ENCODE peak calls at places on chromosomes 13 and 19, in ten cellular contexts. B is non-pigmented ciliary epithelial cell; Z is lung; W is HFF-Myc; U is GM04503; L is stimulated activated CD8-positive, alpha-beta memory T cell treated with anti-CD3 and anti-CD28 coated beads, Interleukin-4, amount 100 ng/mL, for 4 hours; C is naive thymus-derived CD4-positive, alpha-beta T cell; G is NCI-H1092; A is kidney glomerular epithelial cell; R is cardiac fibroblast. Q is an unnamed sample.

GRCh38 chr19:5698635-5699422 is 8.7 kb downstream of the RPL36 start:
- DNase-seq in U (no peak), W (no peak), G (no peak), L (no peak), B (no peak), R (no peak), Z (no peak), A (no peak), C (no peak), Q (no peak)

GRCh38 chr13:51520524-51520923 is 63.7 kb upstream of the WDFY2 start:
- DNase-seq in L (no peak), Z (no peak), C (no peak), A (no peak), B (no peak), R (peak; percentile 89), U (no peak), W (no peak), G (no peak), Q (no peak)

GRCh38 chr19:30063184-30064020 is 121.4 kb downstream of the URI1 start:
- DNase-seq in C (no peak), U (no peak), G (no peak), B (no peak), Z (no peak), W (no peak), R (no peak), L (no peak), A (no peak), Q (no peak)

GRCh38 chr13:108948269-108948671 is 318.9 kb downstream of the MYO16 start:
- DNase-seq in A (no peak), B (no peak), L (no peak), G (no peak), Z (no peak), U (no peak), C (no peak), W (peak; percentile 35), R (no peak), Q (no peak)

GRCh38 chr13:114065926-114066774 is 66.3 kb downstream of the RASA3 start:
- DNase-seq in L (no peak), G (no peak), U (no peak), A (no peak), W (no peak), R (no peak), Z (no peak), B (no peak), C (peak; percentile 51), Q (no peak)

GRCh38 chr19:56765107-56765506 is 75.4 kb downstream of the PEG3 start:
- DNase-seq in B (no peak), L (no peak), R (peak; percentile 8), U (no peak), C (no peak), Z (peak; percentile 55), G (no peak), W (no peak), A (peak; percentile 55), Q (no peak)

GRCh38 chr13:80082396-80083096 is 258.4 kb downstream of the SPRY2 start:
- DNase-seq in L (no peak), W (no peak), R (peak; percentile 84), U (peak; percentile 41), Z (no peak), B (peak; percentile 61), A (peak; percentile 76), G (no peak), C (no peak), Q (no peak)

GRCh38 chr13:112213467-112214245 is 146.7 kb downstream of the SOX1 start:
- DNase-seq in G (peak; percentile 85), C (no peak), A (no peak), U (no peak), B (no peak), Z (peak; percentile 43), W (no peak), L (no peak), R (no peak), Q (no peak)

GRCh38 chr19:54451331-54451871 is 2.4 kb downstream of the LENG8 start:
- DNase-seq in C (peak; percentile 3), W (no peak), U (no peak), L (no peak), A (peak; percentile 92), B (no peak), Z (no peak), R (peak; percentile 43), G (no peak), Q (peak; percentile 87)